ENCODE peak calls at places on chromosomes 5 and 9, in five cellular contexts. C, W, K, I and N are unnamed samples.

GRCh38 chr5:177595991-177596774 is 3.7 kb upstream of the B4GALT7 start:
- DNase-seq in I (no peak), W (no peak), C (no peak), K (no peak), N (no peak)

GRCh38 chr5:134451618-134452505 is 40.2 kb upstream of the CDKN2AIPNL start:
- DNase-seq in I (peak), W (no peak), C (peak), K (peak), N (no peak)

GRCh38 chr5:169089343-169089742 is 211.6 kb downstream of the SLIT3 start:
- DNase-seq in W (no peak), C (no peak), K (no peak), I (no peak), N (no peak)

GRCh38 chr5:1312206-1312605 is 17.3 kb upstream of the TERT start:
- DNase-seq in I (peak), C (no peak), K (no peak), W (no peak), N (peak)

GRCh38 chr9:132027752-132028666 is 51.7 kb downstream of the MED27 start:
- DNase-seq in I (no peak), W (peak), K (no peak), C (peak), N (no peak)

GRCh38 chr5:57470339-57470738 is 12.3 kb downstream of the ACTBL2 start:
- DNase-seq in C (peak), W (no peak), I (no peak), K (no peak), N (no peak)

GRCh38 chr9:115098226-115098965 is 19.6 kb downstream of the TNC start:
- DNase-seq in I (no peak), W (no peak), C (no peak), K (peak), N (no peak)

GRCh38 chr5:880816-881550 is 11.6 kb downstream of the BRD9 start:
- DNase-seq in K (no peak), C (no peak), W (no peak), I (peak), N (no peak)

GRCh38 chr5:79754865-79755555 is 65.4 kb downstream of the CMYA5 start:
- DNase-seq in K (no peak), C (no peak), I (no peak), W (no peak), N (no peak)

GRCh38 chr9:110115341-110115820 is 92.6 kb downstream of the C9orf152 start:
- DNase-seq in W (no peak), I (peak), K (peak), C (peak), N (peak)

GRCh38 chr5:14457475-14457874 is 124.1 kb upstream of the OTULINL start:
- DNase-seq in I (no peak), K (no peak), W (no peak), C (no peak), N (no peak)

GRCh38 chr9:82021198-82021597 is 32.6 kb downstream of the SPATA31D1 start:
- DNase-seq in I (peak), W (no peak), K (peak), C (peak), N (no peak)

GRCh38 chr5:139383993-139384590 is 995 bp upstream of the SLC23A1 start:
- DNase-seq in K (no peak), W (no peak), C (no peak), I (no peak), N (peak)

GRCh38 chr5:171913987-171914273 is 92.5 kb downstream of the FBXW11 start:
- DNase-seq in W (no peak), K (peak), I (no peak), C (no peak), N (no peak)

GRCh38 chr9:95379630-95380029 is 62.1 kb upstream of the FANCC start:
- DNase-seq in I (no peak), K (no peak), C (no peak), W (no peak), N (no peak)

GRCh38 chr5:172835246-172836030 is 1.4 kb downstream of the ERGIC1 start:
- DNase-seq in I (no peak), K (no peak), C (no peak), W (no peak), N (peak)

GRCh38 chr9:77673912-77674791 is 26.0 kb upstream of the GNA14 start:
- DNase-seq in C (peak), W (no peak), K (peak), I (no peak), N (no peak)

GRCh38 chr9:137317021-137317978 is 15.2 kb upstream of the NRARP start:
- DNase-seq in I (peak), W (no peak), C (no peak), K (no peak), N (peak)

GRCh38 chr5:60497706-60498500 is 202.1 kb downstream of the DEPDC1B start:
- DNase-seq in I (no peak), K (peak), W (no peak), C (peak), N (no peak)

GRCh38 chr5:167207081-167207480 is 1084.4 kb upstream of the WWC1 start:
- DNase-seq in W (no peak), I (no peak), C (peak), K (peak), N (no peak)

GRCh38 chr9:74519419-74519818 is 22.3 kb downstream of the RORB start:
- DNase-seq in C (no peak), I (no peak), W (no peak), K (no peak), N (no peak)

GRCh38 chr5:67248703-67249589 is 52.3 kb upstream of the CD180 start:
- DNase-seq in K (peak), I (no peak), C (no peak), W (no peak), N (no peak)

GRCh38 chr5:151092750-151093149 is 11.9 kb upstream of the TNIP1 start:
- DNase-seq in C (peak), W (peak), I (peak), K (peak), N (no peak)

GRCh38 chr9:91086657-91087563 is 274.8 kb downstream of the AUH start:
- DNase-seq in W (no peak), I (no peak), C (peak), K (no peak), N (peak)

GRCh38 chr9:91084896-91085295 is 276.8 kb downstream of the AUH start:
- DNase-seq in W (no peak), K (no peak), C (no peak), I (no peak), N (no peak)

GRCh38 chr9:91089405-91090131 is 272.1 kb downstream of the AUH start:
- DNase-seq in I (no peak), W (no peak), K (peak), C (peak), N (peak)

GRCh38 chr9:91082709-91083108 is 279.0 kb downstream of the AUH start:
- DNase-seq in C (no peak), I (no peak), W (no peak), K (no peak), N (no peak)

GRCh38 chr9:91085499-91086291 is 276.0 kb downstream of the AUH start:
- DNase-seq in W (no peak), C (peak), K (no peak), I (no peak), N (no peak)
- H3K27ac ChIP-seq in W (no peak), C (no peak), K (no peak), I (no peak), N (no peak)

GRCh38 chr5:52964138-52964537 is 25.0 kb upstream of the ITGA2 start:
- DNase-seq in C (no peak), I (no peak), W (no peak), K (no peak), N (no peak)
- TF ChIP-seq CTCF in C (no peak), I (no peak), W (no peak), K (no peak), N (no peak)

GRCh38 chr5:159392881-159393280 is 62.6 kb upstream of the IL12B start:
- DNase-seq in K (no peak), C (no peak), W (no peak), I (no peak), N (no peak)
- H3K27ac ChIP-seq in K (no peak), C (no peak), W (no peak), I (no peak), N (no peak)

DNA sequence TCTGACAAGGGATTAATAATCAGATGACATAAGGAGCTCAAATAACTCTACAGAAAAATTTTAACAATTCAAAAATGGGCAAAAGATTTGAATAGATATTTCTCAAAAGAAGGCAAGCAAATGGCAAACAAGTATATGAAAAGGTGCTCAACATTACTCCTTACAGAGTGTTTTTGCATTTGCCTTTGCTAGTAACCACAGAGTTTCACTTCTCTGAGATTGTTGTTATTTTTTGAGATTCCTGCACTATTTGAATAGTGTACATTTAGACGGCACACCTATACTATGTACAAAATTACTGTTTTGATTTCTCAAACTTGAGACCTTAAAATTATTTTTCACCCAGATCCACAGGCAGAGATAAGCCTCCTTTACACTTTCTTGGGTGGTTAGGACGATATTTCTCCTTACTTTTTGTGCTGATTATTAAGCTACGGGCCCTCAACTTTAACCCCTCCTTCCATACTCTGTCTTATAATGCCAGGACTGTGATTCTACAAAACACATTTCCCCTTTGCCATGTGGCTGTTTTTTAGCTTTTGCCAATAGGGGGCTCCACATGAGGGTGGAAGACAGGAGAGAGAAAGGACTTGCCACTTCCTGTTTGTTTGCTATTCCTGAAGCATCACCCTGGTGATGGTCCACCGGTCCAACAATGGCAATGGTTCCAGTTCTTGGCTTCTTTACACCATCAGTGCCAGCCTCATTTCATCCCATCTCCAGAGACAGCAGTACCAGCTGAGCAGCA is 65.0 kb upstream of the DAP start:
- DNase-seq in W (no peak), I (no peak), C (no peak), K (no peak), N (no peak)
- TF ChIP-seq CTCF in W (no peak), I (no peak), C (no peak), K (no peak), N (no peak)

GRCh38 chr5:32445831-32446614 is 1.5 kb upstream of the ZFR start:
- DNase-seq in I (no peak), C (no peak), W (no peak), K (no peak), N (no peak)

GRCh38 chr5:32444191-32444945 is at the start of gene ZFR:
- DNase-seq in W (peak), I (peak), C (peak), K (peak), N (peak)

GRCh38 chr5:32446660-32447059 is 2.1 kb upstream of the ZFR start:
- DNase-seq in I (no peak), K (no peak), C (no peak), W (no peak), N (no peak)

GRCh38 chr5:32443541-32444190 is 874 bp downstream of the ZFR start:
- DNase-seq in I (peak), C (peak), W (peak), K (peak), N (peak)

GRCh38 chr5:32444946-32445758 is 612 bp upstream of the ZFR start:
- DNase-seq in W (no peak), I (no peak), K (no peak), C (no peak), N (no peak)
- H3K27ac ChIP-seq in W (no peak), I (no peak), K (peak), C (no peak), N (peak)

GRCh38 chr9:4923141-4923540 is 61.9 kb upstream of the JAK2 start:
- DNase-seq in I (no peak), W (no peak), C (no peak), K (no peak), N (no peak)

GRCh38 chr9:4922101-4922500 is 63.0 kb upstream of the JAK2 start:
- DNase-seq in W (no peak), K (no peak), I (no peak), C (no peak), N (no peak)

GRCh38 chr9:4926239-4926638 is 58.8 kb upstream of the JAK2 start:
- DNase-seq in C (no peak), K (no peak), I (no peak), W (no peak), N (no peak)

GRCh38 chr9:4922730-4923129 is 62.3 kb upstream of the JAK2 start:
- DNase-seq in C (no peak), I (no peak), W (no peak), K (no peak), N (no peak)

GRCh38 chr9:4923580-4924544 is 61.2 kb upstream of the JAK2 start:
- DNase-seq in K (peak), C (peak), W (no peak), I (no peak), N (no peak)
- TF ChIP-seq CTCF in K (peak), C (peak), W (peak), I (no peak), N (no peak)